ENCODE peak calls at places on chromosomes 2 and 18, in seven cellular contexts. R, K, B, O, Y, N and X are unnamed samples.

GRCh38 chr2:107358921-107359320 is 467.8 kb upstream of the RGPD4 start:
- DNase-seq in N (no peak), K (no peak), R (no peak), Y (no peak), O (no peak), B (no peak), X (no peak)

GRCh38 chr18:44466997-44467396 is 213.7 kb upstream of the SETBP1 start:
- DNase-seq in B (no peak), O (no peak), N (no peak), R (no peak), Y (no peak), K (no peak), X (no peak)

GRCh38 chr2:150832686-150833085 is 345.2 kb upstream of the RND3 start:
- DNase-seq in Y (no peak), K (no peak), R (no peak), N (no peak), B (no peak), O (no peak), X (no peak)

GRCh38 chr2:157182834-157183396 is 74.6 kb upstream of the GALNT5 start:
- DNase-seq in R (no peak), B (peak), N (no peak), O (peak), K (no peak), Y (no peak), X (peak)

GRCh38 chr2:228540976-228541375 is 359.5 kb upstream of the SPHKAP start:
- DNase-seq in N (no peak), K (no peak), R (no peak), O (no peak), Y (no peak), B (no peak), X (no peak)

GRCh38 chr18:26549486-26550435 is 1.4 kb upstream of the KCTD1 start:
- DNase-seq in B (peak), Y (peak), N (peak), R (no peak), O (no peak), K (no peak), X (peak)

GRCh38 chr18:9617006-9617542 is 2.7 kb upstream of the PPP4R1 start:
- DNase-seq in K (no peak), R (no peak), N (no peak), O (no peak), B (peak), Y (no peak), X (no peak)

GRCh38 chr2:145598434-145598833 is 1078.5 kb upstream of the ZEB2 start:
- DNase-seq in K (no peak), Y (no peak), O (peak), B (peak), R (no peak), N (no peak), X (no peak)

GRCh38 chr2:215793747-215794595 is 219.4 kb downstream of the MREG start:
- DNase-seq in O (peak), B (peak), R (peak), K (no peak), N (no peak), Y (no peak), X (peak)

GRCh38 chr2:197453914-197454398 is 604 bp downstream of the COQ10B start:
- DNase-seq in Y (peak), B (no peak), N (no peak), R (no peak), K (no peak), O (peak), X (no peak)